ENCODE peak calls at places on chromosomes 6 and 20, in nine cellular contexts. Z is spleen; W is CD8-positive, alpha-beta T cell; B is cardiac muscle cell; R is CD4-positive, alpha-beta memory T cell; C is stomach; M is ascending aorta; A is hepatocyte; L is neural progenitor cell. H is an unnamed sample. For H3K4me1, the result is how much of the 10 kb centered on the place peaks cover.

GRCh38 chr6:154821638-154822037 is 88.4 kb downstream of the SCAF8 start:
- DNase-seq in Z (no peak), W (no peak), B (no peak), R (no peak), C (no peak), M (no peak), A (no peak), L (no peak), H (no peak)

GRCh38 chr20:23646106-23646958 is 8.6 kb upstream of the CST3 start:
- DNase-seq in Z (no peak), W (no peak), B (no peak), R (no peak), C (no peak), M (no peak), A (no peak), L (no peak), H (no peak)

GRCh38 chr6:18203786-18204185 is 48.6 kb downstream of the KDM1B start:
- DNase-seq in Z (no peak), W (no peak), B (no peak), R (no peak), C (no peak), M (no peak), A (no peak), L (no peak), H (no peak)

GRCh38 chr6:116562614-116563013 is 8.7 kb upstream of the RWDD1 start:
- DNase-seq in Z (no peak), W (no peak), B (peak), R (no peak), C (no peak), M (no peak), A (peak), L (no peak), H (no peak)

GRCh38 chr6:98787961-98788360 is 46.4 kb upstream of the POU3F2 start:
- DNase-seq in Z (no peak), W (no peak), B (peak), R (no peak), C (no peak), M (no peak), A (peak), L (peak), H (no peak)

GRCh38 chr6:37800904-37801669 is 18.4 kb upstream of the ZFAND3 start:
- DNase-seq in Z (no peak), W (no peak), B (no peak), R (no peak), C (no peak), M (no peak), A (no peak), L (no peak), H (no peak)

GRCh38 chr6:146388736-146389364 is 154.8 kb upstream of the RAB32 start:
- DNase-seq in Z (no peak), W (no peak), B (no peak), R (no peak), C (no peak), M (no peak), A (no peak), L (peak), H (no peak)

GRCh38 chr6:141467881-141468280 is 664.8 kb upstream of the GJE1 start:
- DNase-seq in Z (no peak), W (no peak), B (no peak), R (no peak), C (no peak), M (no peak), A (no peak), L (no peak), H (no peak)

GRCh38 chr20:32453467-32454163 is 95.5 kb downstream of the ASXL1 start:
- DNase-seq in Z (peak), W (no peak), B (no peak), R (no peak), C (no peak), M (no peak), A (no peak), L (no peak), H (peak)

GRCh38 chr6:79416931-79417330 is 120.3 kb downstream of the LCA5 start:
- DNase-seq in Z (no peak), W (no peak), B (no peak), R (no peak), C (no peak), M (no peak), A (no peak), L (no peak), H (no peak)

GRCh38 chr6:106241498-106241897 is 84.1 kb downstream of the ATG5 start:
- DNase-seq in Z (no peak), W (no peak), B (no peak), R (no peak), C (no peak), M (no peak), A (no peak), L (no peak), H (no peak)

GRCh38 chr20:2518558-2518957 is 9.8 kb upstream of the ZNF343 start:
- DNase-seq in Z (no peak), W (no peak), B (no peak), R (no peak), C (no peak), M (no peak), A (no peak), L (no peak), H (no peak)

GRCh38 chr6:131692589-131692988 is 8.6 kb downstream of the OR2A4 start:
- DNase-seq in Z (no peak), W (no peak), B (no peak), R (no peak), C (no peak), M (no peak), A (no peak), L (no peak), H (no peak)

GRCh38 chr6:19408331-19408730 is 428.8 kb upstream of the ID4 start:
- DNase-seq in Z (no peak), W (no peak), B (no peak), R (no peak), C (no peak), M (no peak), A (no peak), L (no peak), H (no peak)

GRCh38 chr6:63571382-63571882 is 848 bp upstream of the LOC128125822 start:
- DNase-seq in Z (no peak), W (no peak), B (no peak), R (no peak), C (no peak), M (no peak), A (no peak), L (no peak), H (no peak)

GRCh38 chr20:38187512-38187911 is 22.4 kb upstream of the TGM2 start:
- DNase-seq in Z (no peak), W (no peak), B (peak), R (no peak), C (no peak), M (no peak), A (peak), L (peak), H (no peak)

GRCh38 chr6:156774872-156775405 is 2.2 kb upstream of the ARID1B start:
- DNase-seq in Z (no peak), W (no peak), B (no peak), R (no peak), C (no peak), M (no peak), A (no peak), L (peak), H (no peak)

GRCh38 chr6:47536816-47537401 is 59.3 kb downstream of the CD2AP start:
- DNase-seq in Z (no peak), W (no peak), B (no peak), R (no peak), C (no peak), M (no peak), A (no peak), L (no peak), H (no peak)

GRCh38 chr6:137341721-137342195 is 122.6 kb upstream of the IFNGR1 start:
- DNase-seq in Z (no peak), W (peak), B (no peak), R (peak), C (peak), M (no peak), A (no peak), L (peak), H (peak)

GRCh38 chr20:10596726-10597125 is 77.1 kb downstream of the JAG1 start:
- DNase-seq in Z (no peak), W (no peak), B (no peak), R (no peak), C (no peak), M (no peak), A (no peak), L (no peak), H (no peak)

GRCh38 chr6:127520061-127520460 is 926 bp upstream of the MTCL3 start:
- DNase-seq in Z (no peak), W (no peak), B (peak), R (no peak), C (no peak), M (no peak), A (peak), L (peak), H (no peak)

DNA sequence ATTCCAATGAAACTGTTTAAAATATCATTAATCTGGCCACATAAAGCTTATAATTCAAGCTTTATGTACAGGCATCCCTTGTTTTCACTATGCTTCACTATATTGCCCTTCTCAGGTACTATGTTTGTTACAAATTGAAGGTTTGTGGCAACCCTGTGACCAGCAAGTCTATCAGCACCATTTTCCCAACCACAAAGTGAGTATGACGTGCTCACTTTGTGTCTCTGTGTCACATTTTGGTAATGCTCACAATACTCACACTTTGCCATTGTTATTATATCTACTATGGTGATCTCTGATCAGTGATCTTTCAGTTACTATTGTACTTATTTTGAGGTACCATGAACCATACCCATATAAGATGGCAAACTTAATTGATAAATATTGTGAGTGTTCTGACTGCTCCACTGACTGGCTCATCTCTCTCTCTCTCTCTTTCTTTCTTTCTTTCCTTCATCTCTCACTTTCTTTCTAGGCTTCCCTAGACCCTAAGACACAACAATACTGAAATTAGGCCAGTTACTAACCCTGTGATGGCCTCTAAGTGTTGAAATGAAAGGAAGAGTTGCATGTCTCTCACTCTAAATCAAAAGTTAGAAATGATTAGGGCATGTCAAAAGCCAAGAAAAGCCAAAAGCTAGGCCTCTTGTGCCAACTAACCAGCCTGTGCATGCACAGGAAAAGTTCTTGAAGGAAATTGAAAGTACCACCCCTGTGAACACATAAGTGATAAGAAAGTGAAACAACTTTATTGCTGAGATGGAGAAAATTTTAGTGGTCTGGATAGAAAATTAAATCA is 227.9 kb downstream of the BCAS1 start:
- DNase-seq in Z (no peak), W (peak), B (no peak), R (peak), C (no peak), M (no peak), A (no peak), L (no peak), H (no peak)
- H3K4me1 ChIP-seq in Z (half or more), W (half or more), B (under half), R (half or more), C (under half), M (under half), A (under half), L (under half), H (under half)

GRCh38 chr20:49984426-49985153 is 1.8 kb downstream of the SNAI1 start:
- DNase-seq in Z (no peak), W (no peak), B (no peak), R (no peak), C (no peak), M (no peak), A (no peak), L (no peak), H (no peak)
- H3K4me3 ChIP-seq in Z (peak), W (no peak), B (no peak), R (no peak), C (peak), M (peak), A (peak), L (no peak), H (peak)

DNA sequence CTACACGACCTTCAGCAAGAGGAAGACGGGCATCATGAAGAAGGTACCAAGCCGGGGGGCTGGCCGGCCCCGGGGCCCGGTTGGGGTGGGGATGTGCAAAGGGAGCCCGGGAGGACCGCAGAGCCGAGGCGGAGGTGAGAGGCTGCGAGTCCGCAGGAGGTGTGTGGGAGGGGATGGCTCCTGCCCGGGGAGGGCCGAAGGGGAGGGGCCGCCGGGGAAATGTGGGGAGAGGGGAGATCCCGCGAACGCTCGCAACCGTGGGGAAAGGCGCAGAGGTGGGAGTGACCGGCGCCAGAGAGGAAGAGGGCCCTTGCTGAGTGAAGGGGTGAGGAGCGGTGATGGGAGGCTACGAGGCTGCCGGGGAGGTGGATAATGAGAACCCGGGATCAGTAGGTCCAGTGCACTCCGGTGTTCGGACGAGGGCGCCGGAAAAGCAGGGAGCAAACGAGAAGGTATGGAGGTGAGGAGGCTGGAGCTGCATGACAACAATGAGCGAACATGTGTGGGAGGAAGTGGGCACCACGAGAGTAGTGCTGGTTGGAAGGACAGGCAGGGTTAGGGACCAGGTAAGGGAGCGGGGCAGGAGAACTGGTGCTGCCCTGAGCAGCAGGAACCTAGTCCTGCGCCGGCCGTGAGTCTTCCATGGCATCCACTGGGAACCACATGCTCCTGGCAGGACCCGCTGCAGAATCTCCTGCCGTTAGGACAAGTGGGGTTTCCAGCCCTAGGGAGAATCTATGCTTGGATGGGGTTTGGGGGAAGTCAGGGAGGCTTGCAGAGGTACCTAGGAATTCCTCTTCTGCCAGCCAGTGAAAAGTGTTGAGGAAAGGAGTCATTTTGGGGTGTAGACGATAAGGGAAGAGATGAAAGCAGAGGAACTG is 1.3 kb downstream of the SRF start:
- DNase-seq in Z (peak), W (peak), B (peak), R (peak), C (peak), M (no peak), A (peak), L (peak), H (peak)
- H3K4me1 ChIP-seq in Z (half or more), W (under half), B (under half), R (under half), C (half or more), M (under half), A (under half), L (under half), H (half or more)

DNA sequence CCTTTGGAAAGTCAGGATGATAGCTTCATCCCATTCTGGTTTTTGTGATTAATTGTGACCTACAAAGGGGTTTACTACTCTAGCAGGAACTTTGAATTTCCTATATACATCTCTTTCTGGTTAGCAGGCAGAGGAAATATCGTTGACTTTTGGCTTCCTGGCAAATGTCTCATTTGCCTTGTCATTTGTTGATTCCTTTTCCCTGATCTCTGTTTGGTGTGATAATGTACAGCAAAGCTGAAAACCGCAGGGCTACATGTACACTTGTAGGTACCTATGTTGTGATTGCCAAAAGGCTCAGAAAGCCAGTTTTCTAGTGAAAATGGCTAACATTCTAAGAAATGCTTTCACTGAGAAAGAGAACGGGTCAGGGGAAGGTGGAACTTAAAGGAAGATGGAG is 44.3 kb downstream of the TOP1 start:
- DNase-seq in Z (no peak), W (no peak), B (no peak), R (no peak), C (no peak), M (no peak), A (no peak), L (no peak), H (no peak)
- H3K4me3 ChIP-seq in Z (no peak), W (no peak), B (no peak), R (no peak), C (no peak), M (no peak), A (no peak), L (no peak), H (no peak)

GRCh38 chr6:129519750-129520149 is 190.2 kb downstream of the ARHGAP18 start:
- DNase-seq in Z (no peak), W (no peak), B (no peak), R (no peak), C (no peak), M (no peak), A (no peak), L (no peak), H (no peak)
- H3K4me1 ChIP-seq in Z (under half), W (under half), B (under half), R (under half), C (under half), M (under half), A (under half), L (under half), H (under half)

DNA sequence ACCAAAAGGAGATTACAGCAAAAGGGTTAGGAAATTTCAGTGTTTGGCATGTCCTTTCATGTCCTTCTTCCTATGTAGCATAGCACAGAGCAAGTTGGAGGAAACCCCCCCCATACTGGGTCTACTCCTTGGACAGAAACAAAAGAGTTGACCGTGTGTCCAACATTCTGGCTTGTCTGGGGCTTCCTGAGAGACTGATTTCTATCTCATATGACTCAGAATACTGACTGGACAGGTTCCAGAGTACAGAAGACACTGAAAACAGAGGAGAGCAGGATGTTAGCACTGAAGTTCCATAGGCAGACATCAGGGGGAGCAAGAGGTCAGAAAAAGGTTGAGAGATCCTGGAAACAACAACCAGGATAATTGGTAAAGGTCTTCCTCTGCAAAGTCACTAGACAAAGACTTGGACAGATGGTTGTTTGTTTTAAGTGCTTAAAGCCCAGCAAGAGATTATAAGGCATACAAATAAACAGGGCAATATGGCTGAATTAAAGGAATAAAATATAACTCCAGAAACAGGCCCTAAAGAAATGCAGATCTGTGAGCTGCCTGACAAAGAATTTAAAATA is 48.4 kb downstream of the USP49 start:
- DNase-seq in Z (no peak), W (peak), B (peak), R (peak), C (peak), M (no peak), A (peak), L (peak), H (no peak)
- H3K4me3 ChIP-seq in Z (no peak), W (no peak), B (no peak), R (no peak), C (no peak), M (no peak), A (no peak), L (no peak), H (no peak)

DNA sequence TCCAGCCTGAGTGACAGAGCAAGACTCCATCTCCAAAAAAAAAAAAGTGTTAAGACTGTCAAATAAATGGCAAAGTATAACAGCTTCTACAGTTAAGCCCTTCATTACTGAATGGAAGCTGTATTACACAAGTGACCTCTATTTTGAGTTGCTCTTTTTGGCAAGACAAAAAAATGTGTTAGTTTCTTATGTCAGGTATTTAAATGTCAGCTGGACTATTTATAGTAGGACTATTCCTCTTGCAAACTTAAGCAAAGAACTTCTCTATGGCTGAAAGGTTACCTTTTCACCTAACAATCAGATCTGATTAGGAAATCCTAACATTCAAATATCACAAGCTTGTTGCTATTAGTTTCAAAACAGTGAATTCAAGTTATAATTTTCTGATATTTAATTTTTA is 12.4 kb downstream of the UBE2V1 start:
- DNase-seq in Z (no peak), W (no peak), B (no peak), R (no peak), C (no peak), M (no peak), A (no peak), L (no peak), H (no peak)
- H3K4me1 ChIP-seq in Z (half or more), W (under half), B (half or more), R (half or more), C (under half), M (under half), A (under half), L (under half), H (half or more)

DNA sequence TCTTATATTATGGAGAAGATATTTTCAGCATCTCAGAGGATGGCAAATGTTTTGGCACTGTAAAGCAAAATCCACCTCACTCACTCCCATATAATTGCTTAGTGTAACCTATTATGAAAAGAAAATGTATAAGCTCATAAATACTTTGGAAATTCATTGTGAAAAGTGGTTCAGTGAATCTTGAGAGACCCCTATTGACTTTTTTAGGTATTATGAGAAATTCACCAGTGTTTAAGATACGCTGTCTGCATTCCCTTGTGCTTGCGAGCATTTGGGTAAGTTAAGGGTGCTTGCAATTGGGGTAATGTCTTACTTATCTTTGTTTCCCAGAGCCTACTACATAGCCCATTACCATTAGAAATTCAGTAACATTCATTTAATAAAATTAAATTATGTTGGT is 66.3 kb upstream of the BMP5 start:
- DNase-seq in Z (no peak), W (no peak), B (no peak), R (no peak), C (no peak), M (no peak), A (no peak), L (no peak), H (no peak)
- H3K4me3 ChIP-seq in Z (no peak), W (no peak), B (no peak), R (no peak), C (no peak), M (no peak), A (no peak), L (no peak), H (no peak)

H was measured in left ventricle myocardium inferior.